ENCODE peak calls at places on chromosomes 4 and X, in five cellular contexts. One of them, this sample, is unnamed.

GRCh38 chrX:108270280-108270679 is 167.9 kb downstream of the COL4A6 start:
- DNase-seq in activated CD4-positive, alpha-beta T cell treated with anti-CD3 and anti-CD28 coated beads, Interleukin-2, amount 10 ng/mL, durations not matched to agents 7 days and 5 days: no peak
- DNase-seq in pulmonary artery endothelial cell: no peak
- DNase-seq in fibroblast of the aortic adventitia: no peak
- DNase-seq in T-helper 22 cell: no peak
- DNase-seq in this sample: no peak

GRCh38 chr4:142523111-142523510 is 323.0 kb downstream of the INPP4B start:
- DNase-seq in activated CD4-positive, alpha-beta T cell treated with anti-CD3 and anti-CD28 coated beads, Interleukin-2, amount 10 ng/mL, durations not matched to agents 7 days and 5 days: no peak
- DNase-seq in pulmonary artery endothelial cell: no peak
- DNase-seq in T-helper 22 cell: no peak
- DNase-seq in fibroblast of the aortic adventitia: no peak
- DNase-seq in this sample: no peak

GRCh38 chr4:25535278-25535677 is 120.4 kb upstream of the SLC34A2 start:
- DNase-seq in T-helper 22 cell: no peak
- DNase-seq in activated CD4-positive, alpha-beta T cell treated with anti-CD3 and anti-CD28 coated beads, Interleukin-2, amount 10 ng/mL, durations not matched to agents 7 days and 5 days: no peak
- DNase-seq in fibroblast of the aortic adventitia: no peak
- DNase-seq in pulmonary artery endothelial cell: no peak
- DNase-seq in this sample: no peak

GRCh38 chrX:110286126-110286525 is 31.8 kb downstream of the AMMECR1 start:
- DNase-seq in fibroblast of the aortic adventitia: peak
- DNase-seq in activated CD4-positive, alpha-beta T cell treated with anti-CD3 and anti-CD28 coated beads, Interleukin-2, amount 10 ng/mL, durations not matched to agents 7 days and 5 days: no peak
- DNase-seq in T-helper 22 cell: no peak
- DNase-seq in pulmonary artery endothelial cell: no peak
- DNase-seq in this sample: no peak

GRCh38 chr4:3399277-3400194 is 42.2 kb upstream of the HGFAC start:
- DNase-seq in fibroblast of the aortic adventitia: no peak
- DNase-seq in T-helper 22 cell: no peak
- DNase-seq in activated CD4-positive, alpha-beta T cell treated with anti-CD3 and anti-CD28 coated beads, Interleukin-2, amount 10 ng/mL, durations not matched to agents 7 days and 5 days: peak
- DNase-seq in pulmonary artery endothelial cell: no peak
- DNase-seq in this sample: no peak

GRCh38 chr4:40953253-40954118 is 203.7 kb downstream of the NSUN7 start:
- DNase-seq in activated CD4-positive, alpha-beta T cell treated with anti-CD3 and anti-CD28 coated beads, Interleukin-2, amount 10 ng/mL, durations not matched to agents 7 days and 5 days: no peak
- DNase-seq in fibroblast of the aortic adventitia: no peak
- DNase-seq in pulmonary artery endothelial cell: no peak
- DNase-seq in T-helper 22 cell: no peak
- DNase-seq in this sample: no peak

GRCh38 chr4:24565054-24565453 is 19.3 kb downstream of the DHX15 start:
- DNase-seq in T-helper 22 cell: no peak
- DNase-seq in activated CD4-positive, alpha-beta T cell treated with anti-CD3 and anti-CD28 coated beads, Interleukin-2, amount 10 ng/mL, durations not matched to agents 7 days and 5 days: no peak
- DNase-seq in fibroblast of the aortic adventitia: no peak
- DNase-seq in pulmonary artery endothelial cell: no peak
- DNase-seq in this sample: no peak

GRCh38 chr4:76589402-76589801 is 154.4 kb downstream of the SHROOM3 start:
- DNase-seq in T-helper 22 cell: no peak
- DNase-seq in pulmonary artery endothelial cell: no peak
- DNase-seq in fibroblast of the aortic adventitia: peak
- DNase-seq in activated CD4-positive, alpha-beta T cell treated with anti-CD3 and anti-CD28 coated beads, Interleukin-2, amount 10 ng/mL, durations not matched to agents 7 days and 5 days: no peak
- DNase-seq in this sample: no peak

GRCh38 chr4:2949782-2950125 is 13.5 kb downstream of the NOP14 start:
- DNase-seq in fibroblast of the aortic adventitia: no peak
- DNase-seq in T-helper 22 cell: no peak
- DNase-seq in pulmonary artery endothelial cell: no peak
- DNase-seq in activated CD4-positive, alpha-beta T cell treated with anti-CD3 and anti-CD28 coated beads, Interleukin-2, amount 10 ng/mL, durations not matched to agents 7 days and 5 days: no peak
- DNase-seq in this sample: no peak

GRCh38 chrX:123084797-123085196 is 99.3 kb upstream of the GRIA3 start:
- DNase-seq in fibroblast of the aortic adventitia: peak
- DNase-seq in activated CD4-positive, alpha-beta T cell treated with anti-CD3 and anti-CD28 coated beads, Interleukin-2, amount 10 ng/mL, durations not matched to agents 7 days and 5 days: no peak
- DNase-seq in T-helper 22 cell: no peak
- DNase-seq in pulmonary artery endothelial cell: no peak
- DNase-seq in this sample: no peak

GRCh38 chr4:8272472-8273428 is 3.2 kb downstream of the HTRA3 start:
- DNase-seq in fibroblast of the aortic adventitia: peak
- DNase-seq in activated CD4-positive, alpha-beta T cell treated with anti-CD3 and anti-CD28 coated beads, Interleukin-2, amount 10 ng/mL, durations not matched to agents 7 days and 5 days: no peak
- DNase-seq in T-helper 22 cell: no peak
- DNase-seq in pulmonary artery endothelial cell: no peak
- DNase-seq in this sample: no peak

GRCh38 chrX:87664381-87664780 is 146.8 kb downstream of the KLHL4 start:
- DNase-seq in fibroblast of the aortic adventitia: peak
- DNase-seq in pulmonary artery endothelial cell: no peak
- DNase-seq in activated CD4-positive, alpha-beta T cell treated with anti-CD3 and anti-CD28 coated beads, Interleukin-2, amount 10 ng/mL, durations not matched to agents 7 days and 5 days: no peak
- DNase-seq in T-helper 22 cell: no peak
- DNase-seq in this sample: peak

GRCh38 chrX:45850197-45850774 is 649.6 kb upstream of the DIPK2B start:
- DNase-seq in fibroblast of the aortic adventitia: peak
- DNase-seq in activated CD4-positive, alpha-beta T cell treated with anti-CD3 and anti-CD28 coated beads, Interleukin-2, amount 10 ng/mL, durations not matched to agents 7 days and 5 days: peak
- DNase-seq in T-helper 22 cell: no peak
- DNase-seq in pulmonary artery endothelial cell: no peak
- DNase-seq in this sample: no peak

GRCh38 chrX:51902651-51903050 is 9.2 kb downstream of the MAGED1 start:
- DNase-seq in activated CD4-positive, alpha-beta T cell treated with anti-CD3 and anti-CD28 coated beads, Interleukin-2, amount 10 ng/mL, durations not matched to agents 7 days and 5 days: no peak
- DNase-seq in T-helper 22 cell: no peak
- DNase-seq in pulmonary artery endothelial cell: no peak
- DNase-seq in fibroblast of the aortic adventitia: no peak
- DNase-seq in this sample: no peak

GRCh38 chr4:7389719-7390118 is 45.0 kb downstream of the PSAPL1 start:
- DNase-seq in pulmonary artery endothelial cell: no peak
- DNase-seq in T-helper 22 cell: no peak
- DNase-seq in fibroblast of the aortic adventitia: no peak
- DNase-seq in activated CD4-positive, alpha-beta T cell treated with anti-CD3 and anti-CD28 coated beads, Interleukin-2, amount 10 ng/mL, durations not matched to agents 7 days and 5 days: no peak
- DNase-seq in this sample: no peak

GRCh38 chr4:14234330-14234729 is 606.8 kb upstream of the BOD1L1 start:
- DNase-seq in pulmonary artery endothelial cell: no peak
- DNase-seq in T-helper 22 cell: no peak
- DNase-seq in activated CD4-positive, alpha-beta T cell treated with anti-CD3 and anti-CD28 coated beads, Interleukin-2, amount 10 ng/mL, durations not matched to agents 7 days and 5 days: no peak
- DNase-seq in fibroblast of the aortic adventitia: no peak
- DNase-seq in this sample: no peak

GRCh38 chr4:140363558-140363957 is 9.9 kb upstream of the SCOC start:
- DNase-seq in T-helper 22 cell: no peak
- DNase-seq in pulmonary artery endothelial cell: no peak
- DNase-seq in activated CD4-positive, alpha-beta T cell treated with anti-CD3 and anti-CD28 coated beads, Interleukin-2, amount 10 ng/mL, durations not matched to agents 7 days and 5 days: no peak
- DNase-seq in fibroblast of the aortic adventitia: no peak
- DNase-seq in this sample: no peak

GRCh38 chr4:102694791-102695190 is 66.0 kb downstream of the MANBA start:
- DNase-seq in T-helper 22 cell: no peak
- DNase-seq in fibroblast of the aortic adventitia: no peak
- DNase-seq in activated CD4-positive, alpha-beta T cell treated with anti-CD3 and anti-CD28 coated beads, Interleukin-2, amount 10 ng/mL, durations not matched to agents 7 days and 5 days: no peak
- DNase-seq in pulmonary artery endothelial cell: no peak
- DNase-seq in this sample: no peak

GRCh38 chrX:96764864-96765263 is 80.2 kb downstream of the DIAPH2 start:
- DNase-seq in fibroblast of the aortic adventitia: no peak
- DNase-seq in pulmonary artery endothelial cell: no peak
- DNase-seq in T-helper 22 cell: no peak
- DNase-seq in activated CD4-positive, alpha-beta T cell treated with anti-CD3 and anti-CD28 coated beads, Interleukin-2, amount 10 ng/mL, durations not matched to agents 7 days and 5 days: no peak
- DNase-seq in this sample: no peak

GRCh38 chr4:86338989-86339388 is 20.9 kb downstream of the MAPK10 start:
- DNase-seq in fibroblast of the aortic adventitia: peak
- DNase-seq in pulmonary artery endothelial cell: no peak
- DNase-seq in activated CD4-positive, alpha-beta T cell treated with anti-CD3 and anti-CD28 coated beads, Interleukin-2, amount 10 ng/mL, durations not matched to agents 7 days and 5 days: no peak
- DNase-seq in T-helper 22 cell: no peak
- DNase-seq in this sample: no peak

GRCh38 chrX:108399427-108400165 is 38.6 kb downstream of the COL4A6 start:
- DNase-seq in pulmonary artery endothelial cell: no peak
- DNase-seq in T-helper 22 cell: no peak
- DNase-seq in activated CD4-positive, alpha-beta T cell treated with anti-CD3 and anti-CD28 coated beads, Interleukin-2, amount 10 ng/mL, durations not matched to agents 7 days and 5 days: no peak
- DNase-seq in fibroblast of the aortic adventitia: peak
- DNase-seq in this sample: no peak

GRCh38 chrX:43750248-43750676 is 94.2 kb downstream of the MAOA start:
- DNase-seq in activated CD4-positive, alpha-beta T cell treated with anti-CD3 and anti-CD28 coated beads, Interleukin-2, amount 10 ng/mL, durations not matched to agents 7 days and 5 days: peak
- DNase-seq in pulmonary artery endothelial cell: no peak
- DNase-seq in fibroblast of the aortic adventitia: peak
- DNase-seq in T-helper 22 cell: peak
- DNase-seq in this sample: peak

GRCh38 chrX:123424546-123424945 is 240.5 kb downstream of the GRIA3 start:
- DNase-seq in T-helper 22 cell: no peak
- DNase-seq in fibroblast of the aortic adventitia: peak
- DNase-seq in activated CD4-positive, alpha-beta T cell treated with anti-CD3 and anti-CD28 coated beads, Interleukin-2, amount 10 ng/mL, durations not matched to agents 7 days and 5 days: no peak
- DNase-seq in pulmonary artery endothelial cell: no peak
- DNase-seq in this sample: no peak

GRCh38 chr4:77931452-77932135 is 69.0 kb downstream of the MRPL1 start:
- DNase-seq in activated CD4-positive, alpha-beta T cell treated with anti-CD3 and anti-CD28 coated beads, Interleukin-2, amount 10 ng/mL, durations not matched to agents 7 days and 5 days: no peak
- DNase-seq in pulmonary artery endothelial cell: peak
- DNase-seq in T-helper 22 cell: no peak
- DNase-seq in fibroblast of the aortic adventitia: peak
- DNase-seq in this sample: no peak

GRCh38 chr4:46124773-46125172 is 919 bp upstream of the GABRG1 start:
- DNase-seq in T-helper 22 cell: no peak
- DNase-seq in fibroblast of the aortic adventitia: no peak
- DNase-seq in activated CD4-positive, alpha-beta T cell treated with anti-CD3 and anti-CD28 coated beads, Interleukin-2, amount 10 ng/mL, durations not matched to agents 7 days and 5 days: no peak
- DNase-seq in pulmonary artery endothelial cell: no peak
- DNase-seq in this sample: no peak

GRCh38 chr4:89653012-89653411 is 183.9 kb downstream of the SNCA start:
- DNase-seq in pulmonary artery endothelial cell: no peak
- DNase-seq in fibroblast of the aortic adventitia: no peak
- DNase-seq in activated CD4-positive, alpha-beta T cell treated with anti-CD3 and anti-CD28 coated beads, Interleukin-2, amount 10 ng/mL, durations not matched to agents 7 days and 5 days: no peak
- DNase-seq in T-helper 22 cell: no peak
- DNase-seq in this sample: no peak

GRCh38 chrX:119190736-119191282 is 45.3 kb upstream of the PGRMC1 start:
- DNase-seq in T-helper 22 cell: no peak
- DNase-seq in fibroblast of the aortic adventitia: peak
- DNase-seq in pulmonary artery endothelial cell: no peak
- DNase-seq in activated CD4-positive, alpha-beta T cell treated with anti-CD3 and anti-CD28 coated beads, Interleukin-2, amount 10 ng/mL, durations not matched to agents 7 days and 5 days: no peak
- DNase-seq in this sample: no peak

GRCh38 chr4:3671571-3672464 is 94.4 kb upstream of the ADRA2C start:
- DNase-seq in pulmonary artery endothelial cell: no peak
- DNase-seq in activated CD4-positive, alpha-beta T cell treated with anti-CD3 and anti-CD28 coated beads, Interleukin-2, amount 10 ng/mL, durations not matched to agents 7 days and 5 days: no peak
- DNase-seq in T-helper 22 cell: no peak
- DNase-seq in fibroblast of the aortic adventitia: no peak
- DNase-seq in this sample: no peak

GRCh38 chr4:122819708-122820449 is 6.8 kb upstream of the FGF2 start:
- DNase-seq in activated CD4-positive, alpha-beta T cell treated with anti-CD3 and anti-CD28 coated beads, Interleukin-2, amount 10 ng/mL, durations not matched to agents 7 days and 5 days: no peak
- DNase-seq in pulmonary artery endothelial cell: no peak
- DNase-seq in fibroblast of the aortic adventitia: no peak
- DNase-seq in T-helper 22 cell: no peak
- DNase-seq in this sample: no peak

GRCh38 chr4:133355636-133356035 is 206.5 kb downstream of the PCDH10 start:
- DNase-seq in fibroblast of the aortic adventitia: no peak
- DNase-seq in T-helper 22 cell: no peak
- DNase-seq in pulmonary artery endothelial cell: no peak
- DNase-seq in activated CD4-positive, alpha-beta T cell treated with anti-CD3 and anti-CD28 coated beads, Interleukin-2, amount 10 ng/mL, durations not matched to agents 7 days and 5 days: no peak
- DNase-seq in this sample: no peak

GRCh38 chr4:140250989-140251552 is 97.1 kb upstream of the MAML3 start:
- DNase-seq in T-helper 22 cell: no peak
- DNase-seq in fibroblast of the aortic adventitia: no peak
- DNase-seq in pulmonary artery endothelial cell: no peak
- DNase-seq in activated CD4-positive, alpha-beta T cell treated with anti-CD3 and anti-CD28 coated beads, Interleukin-2, amount 10 ng/mL, durations not matched to agents 7 days and 5 days: no peak
- DNase-seq in this sample: no peak

GRCh38 chr4:110483516-110483915 is 7.6 kb downstream of the ENPEP start:
- DNase-seq in pulmonary artery endothelial cell: no peak
- DNase-seq in fibroblast of the aortic adventitia: no peak
- DNase-seq in activated CD4-positive, alpha-beta T cell treated with anti-CD3 and anti-CD28 coated beads, Interleukin-2, amount 10 ng/mL, durations not matched to agents 7 days and 5 days: no peak
- DNase-seq in T-helper 22 cell: no peak
- DNase-seq in this sample: no peak

GRCh38 chr4:7202391-7202790 is 10.1 kb downstream of the SORCS2 start:
- DNase-seq in pulmonary artery endothelial cell: no peak
- DNase-seq in fibroblast of the aortic adventitia: peak
- DNase-seq in T-helper 22 cell: no peak
- DNase-seq in activated CD4-positive, alpha-beta T cell treated with anti-CD3 and anti-CD28 coated beads, Interleukin-2, amount 10 ng/mL, durations not matched to agents 7 days and 5 days: no peak
- DNase-seq in this sample: no peak

GRCh38 chr4:152509595-152510209 is 26.2 kb downstream of the FBXW7 start:
- DNase-seq in pulmonary artery endothelial cell: no peak
- DNase-seq in T-helper 22 cell: no peak
- DNase-seq in activated CD4-positive, alpha-beta T cell treated with anti-CD3 and anti-CD28 coated beads, Interleukin-2, amount 10 ng/mL, durations not matched to agents 7 days and 5 days: no peak
- DNase-seq in fibroblast of the aortic adventitia: no peak
- DNase-seq in this sample: no peak

GRCh38 chrX:63503541-63503940 is 152.4 kb upstream of the SPIN4 start:
- DNase-seq in T-helper 22 cell: no peak
- DNase-seq in pulmonary artery endothelial cell: no peak
- DNase-seq in activated CD4-positive, alpha-beta T cell treated with anti-CD3 and anti-CD28 coated beads, Interleukin-2, amount 10 ng/mL, durations not matched to agents 7 days and 5 days: no peak
- DNase-seq in fibroblast of the aortic adventitia: peak
- DNase-seq in this sample: no peak

GRCh38 chrX:3803305-3803704 is 89.9 kb upstream of the PRKX start:
- DNase-seq in activated CD4-positive, alpha-beta T cell treated with anti-CD3 and anti-CD28 coated beads, Interleukin-2, amount 10 ng/mL, durations not matched to agents 7 days and 5 days: no peak
- DNase-seq in T-helper 22 cell: no peak
- DNase-seq in fibroblast of the aortic adventitia: no peak
- DNase-seq in pulmonary artery endothelial cell: no peak
- DNase-seq in this sample: no peak